ENCODE peak calls at places on chromosomes 1 and 21, in six cellular contexts. One of them, this sample, is unnamed.

GRCh38 chr1:183262628-183263220 is 76.7 kb downstream of the LAMC2 start:
- DNase-seq in OCI-LY7: no peak
- DNase-seq in Calu3: no peak
- DNase-seq in ovary: no peak
- DNase-seq in breast epithelium: no peak
- DNase-seq in left ventricle myocardium inferior: no peak
- DNase-seq in this sample: no peak

GRCh38 chr21:32520885-32521735 is 64.2 kb downstream of the TCP10L start:
- DNase-seq in OCI-LY7: no peak
- DNase-seq in Calu3: peak; percentile 35
- DNase-seq in ovary: peak; percentile 91
- DNase-seq in breast epithelium: peak; percentile 95
- DNase-seq in left ventricle myocardium inferior: peak; percentile 94
- DNase-seq in this sample: peak; percentile 96

GRCh38 chr21:33964706-33965325 is 49.2 kb upstream of the ATP5PO start:
- DNase-seq in OCI-LY7: no peak
- DNase-seq in Calu3: no peak
- DNase-seq in ovary: no peak
- DNase-seq in breast epithelium: no peak
- DNase-seq in left ventricle myocardium inferior: no peak
- DNase-seq in this sample: no peak

GRCh38 chr1:109425902-109426277 is 358 bp downstream of the PSMA5 start:
- DNase-seq in OCI-LY7: peak; percentile 71
- DNase-seq in Calu3: peak; percentile 57
- DNase-seq in ovary: no peak
- DNase-seq in breast epithelium: peak; percentile 54
- DNase-seq in left ventricle myocardium inferior: no peak
- DNase-seq in this sample: no peak

GRCh38 chr1:16072616-16073484 is 601 bp downstream of the FAM131C start:
- DNase-seq in OCI-LY7: no peak
- DNase-seq in Calu3: no peak
- DNase-seq in ovary: no peak
- DNase-seq in breast epithelium: no peak
- DNase-seq in left ventricle myocardium inferior: no peak
- DNase-seq in this sample: no peak

GRCh38 chr1:65151641-65152040 is 3.6 kb downstream of the AK4 start:
- DNase-seq in OCI-LY7: no peak
- DNase-seq in Calu3: no peak
- DNase-seq in ovary: no peak
- DNase-seq in breast epithelium: no peak
- DNase-seq in left ventricle myocardium inferior: no peak
- DNase-seq in this sample: no peak

GRCh38 chr1:206606867-206607266 is 5.4 kb downstream of the EIF2D start:
- DNase-seq in OCI-LY7: peak; percentile 51
- DNase-seq in Calu3: peak; percentile 46
- DNase-seq in ovary: no peak
- DNase-seq in breast epithelium: no peak
- DNase-seq in left ventricle myocardium inferior: no peak
- DNase-seq in this sample: no peak

GRCh38 chr1:36083635-36084501 is at the start of gene TEKT2:
- DNase-seq in OCI-LY7: no peak
- DNase-seq in Calu3: peak; percentile 27
- DNase-seq in ovary: peak; percentile 78
- DNase-seq in breast epithelium: no peak
- DNase-seq in left ventricle myocardium inferior: no peak
- DNase-seq in this sample: peak; percentile 57

GRCh38 chr21:37636152-37636860 is 269.7 kb downstream of the DYRK1A start:
- DNase-seq in OCI-LY7: no peak
- DNase-seq in Calu3: peak; percentile 30
- DNase-seq in ovary: no peak
- DNase-seq in breast epithelium: no peak
- DNase-seq in left ventricle myocardium inferior: no peak
- DNase-seq in this sample: no peak

GRCh38 chr1:205526431-205526830 is 22.0 kb downstream of the CDK18 start:
- DNase-seq in OCI-LY7: no peak
- DNase-seq in Calu3: no peak
- DNase-seq in ovary: peak; percentile 57
- DNase-seq in breast epithelium: no peak
- DNase-seq in left ventricle myocardium inferior: peak; percentile 42
- DNase-seq in this sample: no peak

GRCh38 chr1:86499987-86500593 is 31.4 kb downstream of the CLCA1 start:
- DNase-seq in OCI-LY7: peak; percentile 91
- DNase-seq in Calu3: no peak
- DNase-seq in ovary: no peak
- DNase-seq in breast epithelium: no peak
- DNase-seq in left ventricle myocardium inferior: no peak
- DNase-seq in this sample: no peak

GRCh38 chr21:34952701-34953100 is 96.4 kb downstream of the RUNX1 start:
- DNase-seq in OCI-LY7: no peak
- DNase-seq in Calu3: peak; percentile 19
- DNase-seq in ovary: no peak
- DNase-seq in breast epithelium: no peak
- DNase-seq in left ventricle myocardium inferior: no peak
- DNase-seq in this sample: no peak

GRCh38 chr1:21620461-21620860 is 48.7 kb downstream of the RAP1GAP start:
- DNase-seq in OCI-LY7: no peak
- DNase-seq in Calu3: no peak
- DNase-seq in ovary: peak; percentile 48
- DNase-seq in breast epithelium: no peak
- DNase-seq in left ventricle myocardium inferior: no peak
- DNase-seq in this sample: no peak

GRCh38 chr1:72357411-72357810 is 75.1 kb upstream of the NEGR1 start:
- DNase-seq in OCI-LY7: no peak
- DNase-seq in Calu3: no peak
- DNase-seq in ovary: no peak
- DNase-seq in breast epithelium: no peak
- DNase-seq in left ventricle myocardium inferior: no peak
- DNase-seq in this sample: no peak

GRCh38 chr1:19651141-19651737 is 7.1 kb downstream of the NBL1 start:
- DNase-seq in OCI-LY7: peak; percentile 48
- DNase-seq in Calu3: no peak
- DNase-seq in ovary: peak; percentile 79
- DNase-seq in breast epithelium: no peak
- DNase-seq in left ventricle myocardium inferior: peak; percentile 59
- DNase-seq in this sample: no peak

GRCh38 chr1:212077028-212077427 is 41.5 kb downstream of the DTL start:
- DNase-seq in OCI-LY7: no peak
- DNase-seq in Calu3: no peak
- DNase-seq in ovary: no peak
- DNase-seq in breast epithelium: no peak
- DNase-seq in left ventricle myocardium inferior: no peak
- DNase-seq in this sample: no peak

DNA sequence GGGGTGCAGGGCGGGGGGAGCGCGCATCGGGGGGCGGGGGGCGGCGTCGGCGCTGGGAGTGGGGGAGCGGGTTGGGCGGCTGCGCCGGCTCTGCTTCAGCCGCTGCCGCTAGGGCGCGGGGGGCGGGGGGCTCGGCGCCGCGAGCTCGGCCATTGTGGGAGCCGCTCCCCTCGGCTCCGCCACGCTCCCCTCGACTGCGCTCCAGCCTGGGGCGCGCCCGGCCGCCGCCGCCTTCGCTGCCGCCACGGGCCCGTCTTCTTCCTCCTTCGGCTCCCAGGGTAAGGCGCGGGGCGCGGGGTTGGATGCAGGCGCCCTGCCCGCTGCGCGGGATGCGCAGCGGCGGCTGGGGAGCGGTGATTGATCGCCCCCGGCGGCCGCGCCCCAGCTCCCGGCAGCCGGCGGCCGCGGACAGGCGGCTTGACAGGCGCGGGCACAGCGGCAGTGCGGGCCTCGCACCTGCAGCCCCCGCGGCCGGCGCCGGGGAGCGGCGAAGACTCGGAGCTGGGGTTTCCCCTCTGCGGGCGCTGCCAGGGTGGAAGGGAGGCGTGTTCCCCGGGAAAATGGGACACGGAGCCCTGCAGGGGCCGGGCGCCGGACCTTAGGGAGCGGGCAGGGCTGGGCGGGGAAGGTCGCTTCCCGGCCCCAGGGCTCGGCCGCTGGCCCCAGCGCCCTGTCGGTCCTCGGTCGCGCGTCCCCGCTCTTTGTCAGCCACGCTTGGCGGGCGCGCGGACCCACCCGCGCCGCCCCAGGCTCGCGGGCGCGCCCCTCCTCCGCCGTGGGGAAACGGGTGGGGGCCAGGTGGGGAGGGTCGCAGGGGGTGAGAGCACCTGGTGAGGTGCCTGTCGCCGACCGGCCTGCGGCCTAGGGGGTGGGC is 55.4 kb downstream of the NDUFS5 start:
- DNase-seq in OCI-LY7: no peak
- DNase-seq in Calu3: peak; percentile 26
- DNase-seq in ovary: peak; percentile 58
- DNase-seq in breast epithelium: no peak
- DNase-seq in left ventricle myocardium inferior: peak; percentile 18
- DNase-seq in this sample: no peak
- TF ChIP-seq CTCF in OCI-LY7: no peak
- TF ChIP-seq CTCF in Calu3: no peak
- TF ChIP-seq CTCF in ovary: no peak
- TF ChIP-seq CTCF in breast epithelium: no peak
- TF ChIP-seq CTCF in left ventricle myocardium inferior: peak; percentile 14
- TF ChIP-seq CTCF in this sample: no peak

DNA sequence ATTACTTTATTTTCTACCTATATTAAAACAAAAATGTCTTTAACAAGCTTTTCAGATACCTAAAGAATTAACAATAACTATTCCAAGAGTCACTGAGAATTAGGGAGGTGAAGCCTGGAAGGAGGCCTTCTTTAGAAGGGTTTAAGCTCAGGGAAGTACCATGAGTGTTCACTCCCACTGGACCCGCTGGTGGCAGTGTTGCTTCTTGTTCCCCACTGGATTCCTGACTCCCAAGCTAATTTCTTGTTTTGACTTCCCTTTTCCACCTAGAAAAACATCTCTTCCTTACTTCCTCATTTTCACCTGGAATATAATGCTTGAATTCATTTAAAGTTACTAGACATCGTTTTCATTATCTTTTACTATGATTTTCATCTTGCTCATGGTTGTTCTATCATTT is 264.2 kb downstream of the HMCN1 start:
- DNase-seq in OCI-LY7: no peak
- DNase-seq in Calu3: peak; percentile 11
- DNase-seq in ovary: no peak
- DNase-seq in breast epithelium: no peak
- DNase-seq in left ventricle myocardium inferior: no peak
- DNase-seq in this sample: no peak
- TF ChIP-seq CTCF in OCI-LY7: no peak
- TF ChIP-seq CTCF in Calu3: no peak
- TF ChIP-seq CTCF in ovary: no peak
- TF ChIP-seq CTCF in breast epithelium: no peak
- TF ChIP-seq CTCF in left ventricle myocardium inferior: no peak
- TF ChIP-seq CTCF in this sample: no peak

GRCh38 chr1:161119017-161119378 is 1.1 kb downstream of the NIT1 start:
- DNase-seq in OCI-LY7: peak; percentile 54
- DNase-seq in Calu3: no peak
- DNase-seq in ovary: peak; percentile 69
- DNase-seq in breast epithelium: no peak
- DNase-seq in left ventricle myocardium inferior: peak; percentile 47
- DNase-seq in this sample: no peak

GRCh38 chr1:161121042-161121441 is 3.1 kb downstream of the NIT1 start:
- DNase-seq in OCI-LY7: no peak
- DNase-seq in Calu3: no peak
- DNase-seq in ovary: no peak
- DNase-seq in breast epithelium: no peak
- DNase-seq in left ventricle myocardium inferior: no peak
- DNase-seq in this sample: no peak

GRCh38 chr1:161119379-161120061 is 1.6 kb downstream of the NIT1 start:
- DNase-seq in OCI-LY7: peak; percentile 81
- DNase-seq in Calu3: peak; percentile 36
- DNase-seq in ovary: no peak
- DNase-seq in breast epithelium: no peak
- DNase-seq in left ventricle myocardium inferior: no peak
- DNase-seq in this sample: peak; percentile 78

GRCh38 chr1:161115132-161115711 is 2.6 kb downstream of the PFDN2 start:
- DNase-seq in OCI-LY7: no peak
- DNase-seq in Calu3: peak; percentile 65
- DNase-seq in ovary: no peak
- DNase-seq in breast epithelium: no peak
- DNase-seq in left ventricle myocardium inferior: no peak
- DNase-seq in this sample: no peak

GRCh38 chr1:161117681-161118581 is at the start of the genes NIT1 and PFDN2:
- DNase-seq in OCI-LY7: peak; percentile 86
- DNase-seq in Calu3: peak; percentile 91
- DNase-seq in ovary: peak; percentile 92
- DNase-seq in breast epithelium: peak; percentile 81
- DNase-seq in left ventricle myocardium inferior: peak; percentile 90
- DNase-seq in this sample: peak; percentile 89
- TF ChIP-seq CTCF in OCI-LY7: peak; percentile 14
- TF ChIP-seq CTCF in Calu3: peak; percentile 0
- TF ChIP-seq CTCF in ovary: no peak
- TF ChIP-seq CTCF in breast epithelium: no peak
- TF ChIP-seq CTCF in left ventricle myocardium inferior: no peak
- TF ChIP-seq CTCF in this sample: no peak

GRCh38 chr1:37817481-37817880 is 9.5 kb upstream of the YRDC start:
- DNase-seq in OCI-LY7: no peak
- DNase-seq in Calu3: no peak
- DNase-seq in ovary: peak; percentile 68
- DNase-seq in breast epithelium: peak; percentile 75
- DNase-seq in left ventricle myocardium inferior: peak; percentile 33
- DNase-seq in this sample: no peak

GRCh38 chr1:37811027-37811655 is 3.1 kb upstream of the YRDC start:
- DNase-seq in OCI-LY7: peak; percentile 81
- DNase-seq in Calu3: peak; percentile 80
- DNase-seq in ovary: peak; percentile 62
- DNase-seq in breast epithelium: peak; percentile 71
- DNase-seq in left ventricle myocardium inferior: peak; percentile 48
- DNase-seq in this sample: peak; percentile 69

GRCh38 chr1:37808369-37809319 is 636 bp upstream of the YRDC start:
- DNase-seq in OCI-LY7: peak; percentile 37
- DNase-seq in Calu3: peak; percentile 82
- DNase-seq in ovary: peak; percentile 74
- DNase-seq in breast epithelium: no peak
- DNase-seq in left ventricle myocardium inferior: peak; percentile 63
- DNase-seq in this sample: peak; percentile 64

GRCh38 chr1:37809942-37810341 is 1.9 kb upstream of the YRDC start:
- DNase-seq in OCI-LY7: no peak
- DNase-seq in Calu3: no peak
- DNase-seq in ovary: no peak
- DNase-seq in breast epithelium: no peak
- DNase-seq in left ventricle myocardium inferior: no peak
- DNase-seq in this sample: no peak

DNA sequence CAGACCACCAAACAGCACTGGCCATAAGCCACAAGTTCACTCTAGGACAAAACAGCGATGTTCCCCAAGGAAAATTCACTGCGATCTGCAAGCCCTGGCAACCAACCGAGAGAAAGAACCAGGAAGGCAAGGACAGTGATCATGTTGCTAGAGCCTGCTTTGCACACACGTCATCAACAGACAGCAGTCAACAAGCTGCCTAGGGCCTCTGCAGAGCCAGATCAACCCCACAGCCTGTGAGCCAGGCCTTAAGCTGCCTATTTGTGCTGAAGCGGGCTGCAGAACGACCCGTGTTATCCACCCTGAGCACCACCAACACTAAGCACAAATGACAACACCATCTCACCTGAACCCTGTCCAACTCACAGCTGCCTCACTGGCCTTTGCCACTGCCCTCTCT is 6.2 kb upstream of the YRDC start:
- DNase-seq in OCI-LY7: no peak
- DNase-seq in Calu3: no peak
- DNase-seq in ovary: no peak
- DNase-seq in breast epithelium: no peak
- DNase-seq in left ventricle myocardium inferior: no peak
- DNase-seq in this sample: no peak
- TF ChIP-seq CTCF in OCI-LY7: no peak
- TF ChIP-seq CTCF in Calu3: no peak
- TF ChIP-seq CTCF in ovary: no peak
- TF ChIP-seq CTCF in breast epithelium: no peak
- TF ChIP-seq CTCF in left ventricle myocardium inferior: no peak
- TF ChIP-seq CTCF in this sample: no peak

This sample was measured in right atrium auricular region.